ENCODE peak calls at places on chromosomes 3 and 15, in ten cellular contexts. N, P, U, T, I, S, G, M, L and J are unnamed samples.
A peak's percentile ranks its signal among the peaks of the same experiment; 100 is the strongest.

GRCh38 chr3:167837430-167837829 is 101.9 kb downstream of the SERPINI1 start:
- DNase-seq in N (peak; percentile 39), P (no peak), U (no peak), T (no peak), I (no peak), S (no peak), G (no peak), M (no peak), L (no peak), J (no peak)

GRCh38 chr15:57784081-57784488 is 77.6 kb downstream of the POLR2M start:
- DNase-seq in N (no peak), P (peak; percentile 64), U (no peak), T (peak; percentile 25), I (peak; percentile 53), S (no peak), G (peak; percentile 62), M (no peak), L (no peak), J (no peak)

GRCh38 chr3:182349951-182350350 is 443.4 kb upstream of the ATP11B start:
- DNase-seq in N (peak; percentile 65), P (no peak), U (no peak), T (no peak), I (no peak), S (no peak), G (no peak), M (no peak), L (no peak), J (no peak)

GRCh38 chr15:45759910-45760309 is 125.1 kb downstream of the SQOR start:
- DNase-seq in N (no peak), P (no peak), U (no peak), T (no peak), I (no peak), S (no peak), G (no peak), M (no peak), L (no peak), J (no peak)

GRCh38 chr3:58175429-58176184 is 35.2 kb downstream of the DNASE1L3 start:
- DNase-seq in N (no peak), P (no peak), U (no peak), T (no peak), I (peak; percentile 46), S (no peak), G (no peak), M (peak; percentile 60), L (peak; percentile 71), J (no peak)

GRCh38 chr3:14273886-14274517 is 95.4 kb downstream of the LSM3 start:
- DNase-seq in N (no peak), P (no peak), U (no peak), T (no peak), I (no peak), S (no peak), G (no peak), M (no peak), L (peak; percentile 67), J (no peak)

GRCh38 chr3:190863119-190863465 is 598 bp upstream of the GMNC start:
- DNase-seq in N (no peak), P (no peak), U (no peak), T (no peak), I (no peak), S (no peak), G (no peak), M (no peak), L (no peak), J (no peak)

GRCh38 chr15:33160054-33160453 is 34.5 kb downstream of the FMN1 start:
- DNase-seq in N (peak; percentile 5), P (no peak), U (no peak), T (no peak), I (no peak), S (no peak), G (no peak), M (no peak), L (peak; percentile 47), J (no peak)

GRCh38 chr3:154184582-154184981 is 63.4 kb downstream of the ARHGEF26 start:
- DNase-seq in N (no peak), P (no peak), U (no peak), T (no peak), I (no peak), S (no peak), G (no peak), M (no peak), L (no peak), J (no peak)

GRCh38 chr3:132911741-132912415 is 126.3 kb upstream of the TMEM108 start:
- DNase-seq in N (no peak), P (no peak), U (no peak), T (no peak), I (no peak), S (no peak), G (no peak), M (no peak), L (no peak), J (no peak)

GRCh38 chr3:159619341-159619885 is 369.2 kb upstream of the IL12A start:
- DNase-seq in N (no peak), P (no peak), U (no peak), T (no peak), I (no peak), S (no peak), G (no peak), M (peak; percentile 52), L (no peak), J (no peak)

DNA sequence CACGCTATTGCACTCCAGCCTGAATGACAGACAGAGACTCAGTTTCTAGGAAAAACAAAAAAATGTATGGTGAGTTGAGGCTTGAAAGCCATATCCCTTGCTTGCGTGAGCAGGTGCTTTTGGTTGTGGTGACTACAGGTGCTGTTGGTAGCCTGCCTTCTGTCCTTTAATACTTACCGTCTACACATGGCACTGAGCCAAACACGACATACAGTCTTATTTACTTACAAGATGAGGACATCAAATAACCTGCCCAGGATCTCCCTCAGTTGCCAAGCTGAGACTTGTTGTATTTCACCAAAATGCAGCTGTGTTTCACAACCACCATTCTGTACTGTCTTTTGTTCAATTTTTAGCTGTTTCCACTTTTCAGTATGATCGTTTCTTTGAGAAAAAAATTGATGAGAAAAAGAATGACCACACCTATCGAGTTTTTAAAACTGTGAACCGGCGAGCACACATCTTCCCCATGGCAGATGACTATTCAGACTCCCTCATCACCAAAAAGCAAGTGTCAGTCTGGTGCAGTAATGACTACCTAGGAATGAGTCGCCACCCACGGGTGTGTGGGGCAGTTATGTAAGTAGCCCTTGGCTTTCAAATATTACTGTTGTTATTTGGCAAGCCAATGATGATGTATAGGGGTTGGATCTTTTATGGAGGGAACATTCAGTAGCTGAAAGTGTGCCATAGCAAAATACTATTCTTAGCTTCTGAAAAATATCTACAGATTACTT is 6.5 kb downstream of the ALAS1 start:
- DNase-seq in N (no peak), P (no peak), U (no peak), T (no peak), I (no peak), S (no peak), G (no peak), M (no peak), L (no peak), J (no peak)
- H3K4me1 ChIP-seq in N (peaks cover 14% of the 10 kb centered on the region), P (peaks cover 10% of the 10 kb centered on the region), U (peaks cover 65% of the 10 kb centered on the region), T (peaks cover 25% of the 10 kb centered on the region), I (no peaks in the 10 kb centered on the region), S (no peaks in the 10 kb centered on the region), G (peaks cover 22% of the 10 kb centered on the region), M (peaks cover 7% of the 10 kb centered on the region), L (no peaks in the 10 kb centered on the region), J (no peaks in the 10 kb centered on the region)

DNA sequence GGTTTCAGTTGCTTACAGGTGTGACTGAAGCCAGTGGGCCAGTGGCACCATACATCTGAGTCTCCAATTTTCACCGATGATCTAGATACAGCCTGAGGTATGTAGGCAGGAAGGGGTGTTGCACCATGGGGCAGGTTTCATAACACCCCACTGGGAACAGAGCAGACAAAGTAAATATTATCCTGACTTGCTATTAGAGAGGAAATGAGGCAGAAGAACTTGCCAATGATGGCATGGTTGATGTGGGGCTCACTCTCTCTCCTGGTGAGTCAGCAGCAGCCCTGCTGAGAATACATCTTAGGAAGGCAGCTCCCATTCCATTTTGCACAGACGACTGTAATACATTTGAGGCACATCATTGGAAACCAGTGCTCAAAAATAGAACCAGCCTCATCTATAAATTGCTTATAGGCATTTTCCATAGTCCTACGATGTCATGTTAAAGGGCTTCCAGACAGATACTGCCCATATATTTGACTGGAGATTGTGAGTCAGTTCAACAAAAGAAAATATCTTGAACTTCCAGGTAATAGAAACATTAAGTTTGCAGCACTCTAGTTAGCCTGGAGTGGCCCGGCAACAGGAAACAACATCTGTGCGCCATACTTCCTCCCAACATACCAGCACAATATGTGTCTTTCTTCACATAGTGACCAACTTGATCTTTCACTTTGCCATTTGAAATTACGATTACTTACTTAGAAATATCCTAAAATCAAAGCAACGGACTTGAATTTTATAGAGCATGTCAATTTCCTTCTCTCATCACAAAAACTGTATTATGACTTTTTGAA is 175.5 kb downstream of the NECTIN3 start:
- DNase-seq in N (no peak), P (no peak), U (no peak), T (no peak), I (no peak), S (no peak), G (no peak), M (no peak), L (no peak), J (no peak)
- H3K4me1 ChIP-seq in N (no peaks in the 10 kb centered on the region), P (no peaks in the 10 kb centered on the region), U (no peaks in the 10 kb centered on the region), T (no peaks in the 10 kb centered on the region), I (no peaks in the 10 kb centered on the region), S (no peaks in the 10 kb centered on the region), G (no peaks in the 10 kb centered on the region), M (no peaks in the 10 kb centered on the region), L (no peaks in the 10 kb centered on the region), J (no peaks in the 10 kb centered on the region)

DNA sequence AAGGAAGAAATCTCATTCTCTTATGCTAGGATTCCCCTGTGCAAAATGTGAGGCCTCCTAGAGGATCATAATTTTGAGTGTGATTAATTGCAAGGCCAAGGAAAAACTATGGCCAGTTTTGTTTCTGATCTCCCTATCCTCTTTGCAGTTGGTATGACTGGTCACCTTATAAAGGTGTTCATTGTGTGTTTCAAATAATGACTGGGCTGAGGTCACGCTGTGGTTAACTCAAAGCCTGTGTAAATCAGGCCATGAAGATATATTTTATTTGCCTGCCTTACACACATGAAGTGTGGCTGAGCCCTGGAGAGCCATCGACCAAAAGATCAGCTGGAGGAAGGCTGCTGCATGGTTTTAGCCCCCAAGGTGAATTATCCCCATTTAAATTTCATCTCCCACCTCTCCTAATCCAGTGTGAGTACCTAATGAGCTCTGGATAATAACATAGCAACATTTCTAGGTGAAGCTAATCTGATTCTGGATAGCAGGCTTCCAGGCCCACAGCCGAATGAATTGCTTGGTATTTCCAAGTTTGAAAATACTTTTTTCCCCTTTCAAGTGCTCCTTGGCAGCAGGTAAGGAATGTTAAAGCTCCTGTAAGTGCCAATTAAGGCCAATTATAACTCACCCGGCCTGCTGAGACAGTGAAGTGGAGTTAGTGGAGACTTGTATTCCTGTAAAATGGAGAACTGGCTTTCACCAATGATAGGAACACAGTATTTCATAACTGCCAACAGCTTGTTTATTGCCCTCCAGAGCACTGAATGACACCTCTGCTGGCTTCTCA is 52.3 kb upstream of the SCAANT1 start:
- DNase-seq in N (no peak), P (no peak), U (no peak), T (no peak), I (no peak), S (no peak), G (no peak), M (no peak), L (no peak), J (no peak)
- H3K4me1 ChIP-seq in N (peaks cover 6% of the 10 kb centered on the region), P (peaks cover 12% of the 10 kb centered on the region), U (peaks cover 84% of the 10 kb centered on the region), T (peaks cover 52% of the 10 kb centered on the region), I (peaks cover 13% of the 10 kb centered on the region), S (peaks cover 22% of the 10 kb centered on the region), G (peaks cover 74% of the 10 kb centered on the region), M (peaks cover 36% of the 10 kb centered on the region), L (peaks cover 52% of the 10 kb centered on the region), J (peaks cover 7% of the 10 kb centered on the region)

GRCh38 chr15:60830479-60830878 is 351.5 kb upstream of the ICE2 start:
- DNase-seq in N (no peak), P (no peak), U (no peak), T (no peak), I (no peak), S (no peak), G (no peak), M (no peak), L (no peak), J (no peak)
- H3K4me1 ChIP-seq in N (no peaks in the 10 kb centered on the region), P (no peaks in the 10 kb centered on the region), U (no peaks in the 10 kb centered on the region), T (no peaks in the 10 kb centered on the region), I (no peaks in the 10 kb centered on the region), S (no peaks in the 10 kb centered on the region), G (peaks cover 3% of the 10 kb centered on the region), M (peaks cover 5% of the 10 kb centered on the region), L (no peaks in the 10 kb centered on the region), J (no peaks in the 10 kb centered on the region)